ENCODE peak calls at places on chromosomes 13 and 19, in four cellular contexts. C is CD8-positive, alpha-beta T cell; N is CD4-positive, alpha-beta T cell; H is body of pancreas. O is an unnamed sample. For H3K9me3, the result is how much of the 10 kb centered on the place peaks cover.

GRCh38 chr19:17538684-17539287 is 16.7 kb upstream of the COLGALT1 start:
- DNase-seq in C (no peak), H (no peak), N (no peak), O (no peak)

GRCh38 chr19:8213827-8214672 is 4.9 kb downstream of the CERS4 start:
- DNase-seq in H (no peak), C (no peak), N (no peak), O (no peak)

GRCh38 chr19:6697291-6697690 is 23.2 kb downstream of the C3 start:
- DNase-seq in H (no peak), N (no peak), C (no peak), O (no peak)

GRCh38 chr13:40568672-40569350 is 97.6 kb downstream of the FOXO1 start:
- DNase-seq in H (no peak), N (no peak), C (no peak), O (no peak)

GRCh38 chr19:12723643-12724426 is at the start of gene TNPO2:
- DNase-seq in H (peak), C (peak), N (peak), O (no peak)

GRCh38 chr19:29855771-29856510 is 44.1 kb downstream of the CCNE1 start:
- DNase-seq in N (no peak), H (no peak), C (no peak), O (no peak)

GRCh38 chr13:99984134-99984462 is 2.5 kb downstream of the ZIC2 start:
- DNase-seq in C (no peak), H (no peak), N (no peak), O (no peak)

GRCh38 chr19:14113762-14114414 is 3.7 kb downstream of the PRKACA start:
- DNase-seq in C (peak), N (peak), H (peak), O (no peak)

GRCh38 chr19:2132731-2133490 is 18.5 kb downstream of the AP3D1 start:
- DNase-seq in H (no peak), C (no peak), N (no peak), O (no peak)

GRCh38 chr13:24670174-24670573 is 10.0 kb upstream of the ATP12A start:
- DNase-seq in N (no peak), H (no peak), C (no peak), O (no peak)

GRCh38 chr13:102631198-102631597 is 34.4 kb downstream of the TPP2 start:
- DNase-seq in H (no peak), N (no peak), C (no peak), O (no peak)

GRCh38 chr19:42175952-42176648 is 41.4 kb downstream of the DEDD2 start:
- DNase-seq in N (no peak), C (no peak), H (no peak), O (no peak)

GRCh38 chr13:32079586-32079985 is 48.0 kb downstream of the FRY start:
- DNase-seq in N (no peak), H (no peak), C (no peak), O (no peak)

GRCh38 chr13:99265823-99266426 is 7.7 kb upstream of the GPR18 start:
- DNase-seq in H (no peak), N (no peak), C (no peak), O (peak)

GRCh38 chr13:92994056-92994455 is 232.6 kb upstream of the GPC6 start:
- DNase-seq in H (no peak), C (no peak), N (no peak), O (no peak)

GRCh38 chr19:40549007-40549708 is 27.5 kb upstream of the SHKBP1 start:
- DNase-seq in C (peak), N (peak), H (peak), O (no peak)

GRCh38 chr19:4506449-4507149 is 11.7 kb downstream of the PLIN4 start:
- DNase-seq in H (no peak), C (no peak), N (no peak), O (no peak)

GRCh38 chr13:103002279-103002678 is 63.9 kb downstream of the SLC10A2 start:
- DNase-seq in C (no peak), N (no peak), H (no peak), O (no peak)

GRCh38 chr19:15317392-15318011 is 14.8 kb downstream of the BRD4 start:
- DNase-seq in N (no peak), C (no peak), H (no peak), O (no peak)

GRCh38 chr13:51816604-51817254 is 12.8 kb upstream of the DHRS12 start:
- DNase-seq in C (no peak), N (no peak), H (no peak), O (no peak)

GRCh38 chr19:40605201-40605971 is 4.2 kb downstream of the LTBP4 start:
- DNase-seq in C (peak), N (peak), H (peak), O (no peak)

GRCh38 chr13:106318941-106319411 is 216.5 kb downstream of the EFNB2 start:
- DNase-seq in N (no peak), C (no peak), H (no peak), O (peak)

DNA sequence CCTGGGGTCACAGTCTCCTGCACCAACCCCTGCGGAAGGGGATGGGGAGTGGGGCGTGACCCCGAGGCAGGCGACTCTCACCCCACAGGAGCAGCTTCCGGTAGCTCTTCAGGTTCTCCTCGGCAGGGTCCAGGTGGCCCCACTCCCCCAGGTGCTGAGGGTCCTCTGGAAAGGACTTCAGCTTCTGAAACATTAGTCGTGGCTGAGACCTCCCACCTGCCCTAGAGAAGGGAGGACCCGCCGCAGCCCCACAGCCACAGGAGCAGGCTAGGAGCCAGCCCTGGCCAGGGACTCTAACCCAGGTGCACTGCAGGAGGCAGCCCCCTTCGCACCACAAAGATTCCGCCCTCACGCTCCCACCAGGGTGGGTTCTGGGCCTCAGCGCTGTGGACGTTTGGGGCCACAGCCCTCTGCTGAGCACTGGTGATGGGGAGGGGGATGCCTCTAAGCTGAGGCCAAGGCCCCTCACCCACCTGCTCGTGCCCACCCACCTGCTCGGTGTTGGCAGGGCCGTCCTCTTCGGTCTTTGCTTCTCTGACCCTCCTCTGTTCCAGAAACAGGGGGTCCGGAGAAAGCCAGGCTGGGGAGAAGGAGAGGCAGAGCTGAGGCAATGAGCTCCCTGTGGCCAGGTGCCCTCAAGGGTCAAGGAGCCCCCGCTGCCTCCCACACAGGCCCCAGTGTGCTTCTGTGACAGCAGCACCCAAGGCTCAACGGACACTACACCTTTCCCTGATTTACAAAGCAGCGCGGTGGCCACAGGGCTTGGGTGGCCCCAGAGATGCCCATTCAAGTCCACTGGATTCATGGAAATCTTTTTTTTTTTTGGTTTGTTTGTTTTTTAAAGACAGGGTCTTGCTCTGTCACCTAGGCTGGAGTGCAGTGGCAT is 11.0 kb downstream of the ZSCAN18 start:
- DNase-seq in H (no peak), C (no peak), N (no peak), O (no peak)
- H3K9me3 ChIP-seq in H (under half), C (under half), N (half or more), O (under half)

GRCh38 chr19:58067240-58067912 is 8.3 kb downstream of the ZNF135 start:
- DNase-seq in N (no peak), H (no peak), C (no peak), O (no peak)
- H3K9me3 ChIP-seq in N (half or more), H (under half), C (half or more), O (under half)

DNA sequence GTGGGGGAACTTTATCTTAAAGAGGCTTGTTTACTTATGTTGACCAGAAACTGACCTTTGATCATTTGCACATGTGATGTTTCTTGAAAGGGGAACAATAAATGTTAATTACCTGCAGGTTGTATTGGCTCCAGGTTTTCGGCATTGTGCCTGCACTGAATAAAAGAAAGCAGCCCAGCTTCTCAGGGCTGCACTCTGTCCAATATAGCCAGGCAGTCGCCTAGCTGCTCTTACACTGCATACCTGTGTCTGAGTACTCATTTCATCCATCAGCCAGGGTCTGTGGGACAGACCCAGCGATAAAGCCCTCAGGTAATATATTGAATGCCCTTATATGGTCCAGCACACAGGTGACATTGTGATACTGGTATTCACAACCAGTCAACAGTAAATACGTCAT is 8.9 kb upstream of the ZNF726 start:
- DNase-seq in H (no peak), C (no peak), N (no peak), O (no peak)
- H3K9me3 ChIP-seq in H (under half), C (under half), N (under half), O (under half)

DNA sequence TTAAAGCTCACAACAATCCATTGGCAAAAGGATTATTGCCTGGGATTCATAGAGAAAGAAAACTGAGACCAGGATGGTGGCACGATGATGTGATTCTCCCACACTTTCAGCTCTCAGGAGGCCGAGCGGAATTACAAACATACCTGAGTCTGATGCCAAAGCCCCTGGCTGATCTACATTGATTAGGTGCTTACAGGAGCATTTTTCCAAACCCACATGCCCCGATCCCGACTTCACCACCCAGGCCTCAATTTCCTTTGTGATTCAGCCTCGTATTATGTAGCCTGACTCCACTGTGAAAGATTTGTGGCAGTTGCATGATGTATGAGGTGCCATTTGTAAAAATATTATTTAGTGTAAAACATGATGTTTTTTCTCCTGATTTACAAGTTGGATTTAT is 118.1 kb downstream of the TSHZ3 start:
- DNase-seq in C (no peak), N (no peak), H (no peak), O (no peak)
- H3K9me3 ChIP-seq in C (under half), N (under half), H (under half), O (under half)

O was measured in Panc1.